ENCODE peak calls at places on chromosomes 11 and 22, in nine cellular contexts. J, M, N, V, R, S, Q, P and C are unnamed samples.
A peak's percentile ranks its signal among the peaks of the same experiment; 100 is the strongest.

GRCh38 chr11:41201156-41201555 is 258.3 kb downstream of the LRRC4C start:
- DNase-seq in J (no peak), M (no peak), N (no peak), V (peak; percentile 28), R (peak; percentile 89), S (peak; percentile 43), Q (no peak), P (peak; percentile 30), C (peak; percentile 14)

GRCh38 chr11:127334466-127334865 is 333.9 kb upstream of the KIRREL3 start:
- DNase-seq in J (no peak), M (no peak), N (no peak), V (no peak), R (no peak), S (no peak), Q (no peak), P (no peak), C (no peak)

GRCh38 chr22:46515208-46516111 is 22.0 kb downstream of the CELSR1 start:
- DNase-seq in J (no peak), M (no peak), N (no peak), V (no peak), R (peak; percentile 53), S (no peak), Q (no peak), P (no peak), C (no peak)

GRCh38 chr22:43812890-43813289 is 785 bp upstream of the EFCAB6 start:
- DNase-seq in J (no peak), M (no peak), N (no peak), V (no peak), R (no peak), S (no peak), Q (no peak), P (no peak), C (no peak)

GRCh38 chr11:105219269-105219668 is 79.7 kb upstream of the CARD18 start:
- DNase-seq in J (no peak), M (no peak), N (no peak), V (no peak), R (peak; percentile 65), S (no peak), Q (no peak), P (no peak), C (no peak)

GRCh38 chr11:119263352-119263940 is 53.5 kb downstream of the MCAM start:
- DNase-seq in J (no peak), M (no peak), N (no peak), V (no peak), R (no peak), S (no peak), Q (no peak), P (peak; percentile 72), C (peak; percentile 34)

GRCh38 chr11:47532597-47533213 is 20.2 kb downstream of the CELF1 start:
- DNase-seq in J (no peak), M (no peak), N (no peak), V (no peak), R (no peak), S (no peak), Q (no peak), P (no peak), C (no peak)

GRCh38 chr22:21816787-21817496 is 50.5 kb downstream of the MAPK1 start:
- DNase-seq in J (no peak), M (peak; percentile 86), N (peak; percentile 33), V (peak; percentile 94), R (no peak), S (peak; percentile 86), Q (peak; percentile 16), P (no peak), C (peak; percentile 73)

GRCh38 chr22:40685406-40685805 is 6.1 kb downstream of the MCHR1 start:
- DNase-seq in J (no peak), M (no peak), N (no peak), V (no peak), R (no peak), S (no peak), Q (no peak), P (no peak), C (no peak)

GRCh38 chr22:40620464-40621046 is 16.0 kb downstream of the MRTFA start:
- DNase-seq in J (no peak), M (peak; percentile 34), N (no peak), V (peak; percentile 80), R (peak; percentile 6), S (no peak), Q (no peak), P (no peak), C (no peak)

GRCh38 chr11:109641549-109641948 is 219.6 kb downstream of the C11orf87 start:
- DNase-seq in J (no peak), M (no peak), N (no peak), V (peak; percentile 33), R (peak; percentile 83), S (peak; percentile 51), Q (no peak), P (peak; percentile 12), C (no peak)

GRCh38 chr11:99781074-99781473 is 760.3 kb downstream of the CNTN5 start:
- DNase-seq in J (no peak), M (no peak), N (no peak), V (no peak), R (no peak), S (no peak), Q (no peak), P (no peak), C (no peak)

GRCh38 chr22:44721206-44721605 is 19.2 kb downstream of the PRR5 start:
- DNase-seq in J (no peak), M (no peak), N (no peak), V (no peak), R (no peak), S (no peak), Q (no peak), P (no peak), C (no peak)

GRCh38 chr11:85809191-85809590 is 1.8 kb downstream of the SYTL2 start:
- DNase-seq in J (no peak), M (no peak), N (no peak), V (no peak), R (no peak), S (no peak), Q (no peak), P (no peak), C (no peak)

GRCh38 chr11:23866641-23867040 is 630.2 kb upstream of the LUZP2 start:
- DNase-seq in J (no peak), M (no peak), N (no peak), V (peak; percentile 63), R (no peak), S (no peak), Q (no peak), P (no peak), C (no peak)

GRCh38 chr11:23013509-23013908 is 153.2 kb upstream of the CCDC179 start:
- DNase-seq in J (no peak), M (no peak), N (no peak), V (no peak), R (no peak), S (no peak), Q (no peak), P (no peak), C (no peak)

GRCh38 chr22:19105867-19106802 is 16.1 kb downstream of the DGCR2 start:
- DNase-seq in J (no peak), M (no peak), N (peak; percentile 25), V (no peak), R (no peak), S (no peak), Q (no peak), P (no peak), C (no peak)
- TF ChIP-seq CTCF in J (peak; percentile 28), M (peak; percentile 18), N (no peak), V (peak; percentile 27), R (peak; percentile 67), S (no peak), Q (no peak), P (peak; percentile 29), C (peak; percentile 32)

DNA sequence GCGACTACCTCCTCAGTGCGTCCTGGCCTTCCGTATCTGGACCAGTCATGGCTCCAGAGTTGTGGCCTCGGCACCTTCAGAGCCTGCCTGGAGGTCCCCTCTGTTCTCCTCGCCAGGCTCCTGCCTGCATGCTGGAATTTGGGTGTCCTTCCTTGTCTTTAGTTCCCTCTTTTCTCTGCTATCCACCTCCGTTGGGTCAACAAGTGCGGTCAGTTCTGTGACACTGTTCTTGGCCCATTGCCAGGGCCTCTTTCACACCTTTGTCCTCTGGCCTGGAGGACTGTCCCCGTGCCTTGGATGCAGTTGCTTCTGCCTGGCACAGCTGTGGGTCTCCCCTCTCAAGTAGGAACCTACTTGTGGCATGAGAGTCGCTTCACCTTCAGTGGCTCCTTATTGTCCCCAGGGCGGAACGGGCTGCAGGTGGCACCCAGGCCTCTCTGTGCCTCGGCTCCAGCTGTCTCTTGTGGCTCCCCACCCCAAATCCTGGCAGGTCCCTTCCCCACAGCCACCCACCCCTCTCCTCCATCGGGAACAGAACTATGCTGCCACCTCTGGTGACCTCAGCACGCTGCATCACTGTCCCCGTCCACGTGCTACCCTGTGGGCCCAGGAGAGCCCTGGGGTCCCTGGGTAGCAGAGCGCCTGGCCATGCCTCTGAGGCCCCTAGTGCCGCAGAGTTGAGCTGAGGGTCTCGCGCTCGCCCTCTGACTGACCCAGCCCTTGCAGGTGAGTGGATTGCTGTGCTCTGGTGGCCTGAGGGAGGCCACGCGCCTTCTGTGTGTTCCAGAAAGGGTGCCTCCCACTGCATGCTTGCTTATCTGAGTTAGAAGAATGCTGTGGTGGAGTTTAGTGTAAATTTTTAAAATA is 4.7 kb downstream of the DGCR8 start:
- DNase-seq in J (no peak), M (no peak), N (no peak), V (peak; percentile 12), R (peak; percentile 92), S (no peak), Q (no peak), P (no peak), C (no peak)
- TF ChIP-seq CTCF in J (peak; percentile 36), M (peak; percentile 52), N (no peak), V (peak; percentile 34), R (peak; percentile 75), S (peak; percentile 32), Q (peak; percentile 10), P (peak; percentile 34), C (no peak)

DNA sequence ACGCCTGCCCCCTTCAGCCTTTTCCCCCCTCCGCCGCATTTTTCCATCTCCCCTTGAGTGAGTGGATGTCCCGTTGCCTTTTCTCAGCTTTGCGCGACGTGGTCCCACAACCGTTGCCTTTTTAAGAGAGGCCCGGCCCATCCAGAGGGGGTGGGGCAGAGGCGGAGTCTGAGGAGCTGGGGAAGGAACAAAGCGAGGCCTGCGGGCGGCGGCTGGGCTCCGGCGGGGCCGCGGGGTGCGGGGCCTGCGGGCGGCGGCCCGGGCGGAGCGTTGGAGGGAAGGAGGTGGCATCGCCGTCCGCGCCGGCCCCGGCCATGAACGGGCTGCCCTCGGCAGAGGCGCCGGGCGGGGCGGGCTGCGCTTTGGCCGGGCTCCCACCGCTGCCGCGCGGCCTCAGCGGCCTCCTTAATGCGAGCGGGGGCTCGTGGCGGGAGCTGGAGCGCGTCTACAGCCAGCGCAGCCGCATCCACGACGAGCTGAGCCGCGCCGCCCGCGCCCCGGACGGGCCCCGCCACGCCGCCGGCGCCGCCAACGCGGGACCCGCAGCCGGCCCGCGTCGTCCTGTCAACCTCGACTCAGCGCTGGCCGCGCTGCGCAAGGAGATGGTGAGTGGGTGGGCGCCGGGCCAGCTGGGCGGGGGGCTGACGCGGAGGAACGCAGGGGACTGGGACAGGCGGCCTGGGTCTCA is at the start of gene FAM89B:
- DNase-seq in J (peak; percentile 89), M (no peak), N (peak; percentile 81), V (peak; percentile 77), R (peak; percentile 94), S (peak; percentile 66), Q (peak; percentile 89), P (peak; percentile 89), C (peak; percentile 83)
- TF ChIP-seq CTCF in J (no peak), M (no peak), N (no peak), V (no peak), R (no peak), S (no peak), Q (no peak), P (no peak), C (no peak)

DNA sequence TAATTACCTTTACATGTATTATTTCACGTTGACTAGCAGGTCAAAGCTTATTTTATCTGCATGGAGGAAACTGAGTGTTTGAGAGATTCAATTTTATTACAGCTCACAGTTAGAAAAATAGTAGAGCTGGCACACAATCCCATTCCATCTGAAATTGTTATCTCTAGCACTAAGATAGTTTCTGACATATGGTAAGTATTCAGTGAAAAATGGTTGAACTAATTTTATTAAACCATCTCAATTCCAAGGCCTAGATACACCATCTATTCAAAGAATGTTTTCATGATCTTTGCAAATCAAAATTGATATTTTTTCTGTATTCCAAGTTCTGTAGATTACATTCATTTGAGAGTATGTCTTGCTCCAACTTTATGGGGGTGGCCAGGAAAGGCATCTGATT is 125.4 kb upstream of the FAT3 start:
- DNase-seq in J (no peak), M (no peak), N (no peak), V (no peak), R (no peak), S (no peak), Q (no peak), P (no peak), C (no peak)
- TF ChIP-seq CTCF in J (no peak), M (no peak), N (no peak), V (no peak), R (no peak), S (no peak), Q (no peak), P (no peak), C (no peak)